ENCODE peak calls at places on chromosomes 7 and 10, in five cellular contexts. K is stimulated activated CD8-positive, alpha-beta memory T cell treated with anti-CD3 and anti-CD28 coated beads, Interleukin-12 subunit alpha, Interleukin-12 subunit beta, amount 100 ng/mL, for 4 hours; W is GM04504; S is GM10248; F is AG20443. M is an unnamed sample.

GRCh38 chr10:70352401-70353097 is 29.9 kb downstream of the LRRC20 start:
- DNase-seq in K (no peak), W (no peak), S (no peak), F (no peak), M (no peak)

GRCh38 chr7:4809091-4809591 is 33.7 kb downstream of the AP5Z1 start:
- DNase-seq in K (peak), W (no peak), S (no peak), F (no peak), M (no peak)

GRCh38 chr10:96645191-96645721 is 58.4 kb upstream of the TM9SF3 start:
- DNase-seq in K (no peak), W (no peak), S (peak), F (peak), M (no peak)

GRCh38 chr7:73717991-73718405 is 1.5 kb downstream of the STX1A start:
- DNase-seq in K (peak), W (peak), S (no peak), F (peak), M (no peak)

GRCh38 chr10:9254353-9254752 is 1199.9 kb downstream of the GATA3 start:
- DNase-seq in K (no peak), W (peak), S (no peak), F (peak), M (peak)

GRCh38 chr10:132421377-132422168 is 24.6 kb downstream of the PWWP2B start:
- DNase-seq in K (no peak), W (peak), S (no peak), F (peak), M (no peak)

GRCh38 chr10:68096913-68097509 is 12.3 kb upstream of the MYPN start:
- DNase-seq in K (no peak), W (peak), S (no peak), F (peak), M (no peak)

GRCh38 chr10:132927824-132928223 is 14.5 kb downstream of the CFAP46 start:
- DNase-seq in K (no peak), W (no peak), S (no peak), F (no peak), M (no peak)

GRCh38 chr7:102933763-102934162 is 21.0 kb downstream of the LRRC17 start:
- DNase-seq in K (no peak), W (peak), S (no peak), F (peak), M (peak)

GRCh38 chr7:135761751-135762488 is 13.3 kb upstream of the FAM180A start:
- DNase-seq in K (no peak), W (no peak), S (no peak), F (peak), M (no peak)

GRCh38 chr7:40583653-40584424 is 449.0 kb downstream of the SUGCT start:
- DNase-seq in K (no peak), W (peak), S (no peak), F (no peak), M (no peak)

GRCh38 chr7:5596046-5596895 is 172.6 kb upstream of the TNRC18 start:
- DNase-seq in K (peak), W (peak), S (peak), F (peak), M (peak)

GRCh38 chr7:135192914-135193536 is 18.3 kb downstream of the WDR91 start:
- DNase-seq in K (no peak), W (no peak), S (no peak), F (no peak), M (no peak)

GRCh38 chr10:24951201-24952145 is 933 bp downstream of the PRTFDC1 start:
- DNase-seq in K (no peak), W (no peak), S (no peak), F (peak), M (no peak)

GRCh38 chr7:123415625-123416024 is 118.8 kb downstream of the IQUB start:
- DNase-seq in K (no peak), W (no peak), S (no peak), F (no peak), M (no peak)

GRCh38 chr10:13271552-13272163 is 28.2 kb downstream of the PHYH start:
- DNase-seq in K (no peak), W (no peak), S (peak), F (peak), M (no peak)

M was measured in brain pericyte.